ENCODE peak calls at places on chromosomes 11 and 22, in five cellular contexts. K is GM23338, E is ovary, N is pancreas, T is thyroid gland. R is an unnamed sample.

GRCh38 chr11:46294365-46295309 is 17.2 kb downstream of the CREB3L1 start:
- DNase-seq in E (peak; percentile 57), K (peak; percentile 92), N (no peak), T (no peak), R (peak; percentile 89)

GRCh38 chr11:390175-390574 is 3.8 kb upstream of the PKP3 start:
- DNase-seq in E (no peak), N (no peak), K (peak; percentile 88), T (no peak), R (no peak)

GRCh38 chr11:61950035-61950547 is at the start of gene BEST1:
- DNase-seq in K (no peak), T (no peak), N (no peak), E (peak; percentile 29), R (no peak)

GRCh38 chr11:92211576-92212167 is 12.9 kb upstream of the FAT3 start:
- DNase-seq in E (peak; percentile 18), K (peak; percentile 63), N (no peak), T (no peak), R (peak; percentile 43)

GRCh38 chr22:32202161-32202538 is 2.7 kb downstream of the RFPL2 start:
- DNase-seq in N (no peak), T (no peak), E (no peak), K (no peak), R (no peak)

GRCh38 chr22:39915295-39915726 is 14.4 kb downstream of the GRAP2 start:
- DNase-seq in N (no peak), K (no peak), T (peak; percentile 86), E (no peak), R (no peak)

GRCh38 chr22:24224468-24224867 is 20.4 kb downstream of the GGT5 start:
- DNase-seq in E (no peak), T (no peak), K (no peak), N (no peak), R (no peak)

GRCh38 chr22:37122598-37123180 is 13.2 kb upstream of the TMPRSS6 start:
- DNase-seq in T (peak; percentile 73), K (no peak), N (no peak), E (no peak), R (no peak)

GRCh38 chr11:107490836-107491235 is 33.2 kb upstream of the CWF19L2 start:
- DNase-seq in E (no peak), N (no peak), K (no peak), T (no peak), R (no peak)

GRCh38 chr22:41418717-41419116 is 27.9 kb downstream of the TOB2 start:
- DNase-seq in E (no peak), N (no peak), K (no peak), T (no peak), R (no peak)

GRCh38 chr11:69578167-69578566 is 62.8 kb upstream of the CCND1 start:
- DNase-seq in T (no peak), E (no peak), K (no peak), N (no peak), R (no peak)

GRCh38 chr22:49243335-49243734 is 584.3 kb downstream of the BRD1 start:
- DNase-seq in N (no peak), T (no peak), E (no peak), K (no peak), R (no peak)

GRCh38 chr11:122811721-122812120 is 26.6 kb upstream of the CRTAM start:
- DNase-seq in T (no peak), E (no peak), N (no peak), K (no peak), R (no peak)

GRCh38 chr11:22459053-22459452 is 120.9 kb downstream of the SLC17A6 start:
- DNase-seq in E (no peak), T (no peak), K (no peak), N (no peak), R (no peak)

GRCh38 chr11:63813035-63813562 is at the start of gene SPINDOC:
- DNase-seq in E (peak; percentile 79), N (peak; percentile 66), K (peak; percentile 82), T (peak; percentile 79), R (peak; percentile 63)

GRCh38 chr11:88704505-88704904 is 361.3 kb downstream of the GRM5 start:
- DNase-seq in T (no peak), K (peak; percentile 43), E (no peak), N (no peak), R (no peak)

GRCh38 chr22:40463017-40463631 is 92.7 kb downstream of the SGSM3 start:
- DNase-seq in E (no peak), N (no peak), K (no peak), T (no peak), R (no peak)

GRCh38 chr11:2445107-2445947 is 519 bp downstream of the KCNQ1 start:
- DNase-seq in T (peak; percentile 52), K (peak; percentile 47), E (no peak), N (no peak), R (no peak)

GRCh38 chr11:122115520-122116343 is at the start of gene BLID:
- DNase-seq in N (no peak), K (peak; percentile 88), T (peak; percentile 66), E (peak; percentile 45), R (peak; percentile 42)

GRCh38 chr11:73612601-73613137 is 14.8 kb upstream of the FAM168A start:
- DNase-seq in K (no peak), N (no peak), T (no peak), E (no peak), R (no peak)

GRCh38 chr11:75402002-75402773 is 2.9 kb downstream of the RPS3 start:
- DNase-seq in N (no peak), K (no peak), T (no peak), E (no peak), R (no peak)
- H3K4me3 ChIP-seq in N (no peak overlapping the region), K (peak overlapping the region; percentile 88), T (no peak overlapping the region), E (no peak overlapping the region), R (no peak overlapping the region)

DNA sequence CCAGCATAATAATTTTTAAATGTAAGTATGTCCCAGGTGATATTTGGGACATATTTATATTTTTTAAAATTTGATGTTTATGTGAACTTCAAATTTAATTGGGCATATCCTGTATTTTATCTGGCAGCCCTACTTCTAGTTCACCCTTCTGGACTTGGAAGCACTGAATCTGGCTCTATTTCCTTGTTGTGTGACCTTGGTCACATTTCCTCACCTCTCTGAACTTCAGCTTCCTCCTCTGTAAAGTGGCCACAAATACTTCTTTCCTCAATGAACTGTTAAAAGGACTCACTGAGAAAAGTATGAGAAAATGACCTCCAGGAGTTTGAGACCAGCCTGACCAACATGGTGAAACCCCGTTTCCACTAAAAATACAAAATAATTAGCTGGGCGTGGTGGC is 8.1 kb upstream of the RNF185 start:
- DNase-seq in N (no peak), K (no peak), E (no peak), T (no peak), R (no peak)
- TF ChIP-seq CTCF in N (no peak), K (no peak), E (no peak), T (no peak), R (no peak)

DNA sequence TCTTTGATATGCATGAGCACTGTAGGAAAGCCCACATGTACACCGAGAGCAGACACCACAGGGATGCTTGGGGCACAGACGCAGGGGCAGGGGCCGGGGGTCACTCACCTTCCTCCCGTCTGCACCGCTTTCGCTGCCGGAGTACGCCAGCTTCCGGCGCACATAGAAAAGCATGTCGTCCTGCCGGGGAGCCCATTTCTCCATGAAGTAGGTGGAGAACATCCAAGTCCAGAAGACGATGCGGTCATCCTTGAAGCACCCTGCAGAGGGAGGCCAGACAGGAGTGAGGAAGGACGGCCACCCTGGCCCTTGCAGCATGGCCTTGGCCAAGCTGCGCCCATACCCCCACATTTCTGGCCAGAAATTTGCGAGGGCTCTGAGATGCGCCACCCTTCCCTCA is 28.8 kb downstream of the KIAA0930 start:
- DNase-seq in E (no peak), T (no peak), K (no peak), N (no peak), R (no peak)
- H3K4me3 ChIP-seq in E (peak overlapping the region; percentile 21), T (no peak overlapping the region), K (no peak overlapping the region), N (no peak overlapping the region), R (peak overlapping the region; percentile 56)

GRCh38 chr11:12975149-12975548 is 34.0 kb upstream of the RASSF10 start:
- DNase-seq in E (no peak), K (no peak), N (no peak), T (no peak), R (no peak)

GRCh38 chr11:12968101-12968500 is 41.0 kb upstream of the RASSF10 start:
- DNase-seq in T (no peak), K (no peak), E (no peak), N (no peak), R (no peak)

GRCh38 chr11:12971955-12972354 is 37.2 kb upstream of the RASSF10 start:
- DNase-seq in E (no peak), T (no peak), K (no peak), N (no peak), R (no peak)

GRCh38 chr11:12968836-12969235 is 40.3 kb upstream of the RASSF10 start:
- DNase-seq in E (no peak), T (peak; percentile 7), N (no peak), K (no peak), R (no peak)

DNA sequence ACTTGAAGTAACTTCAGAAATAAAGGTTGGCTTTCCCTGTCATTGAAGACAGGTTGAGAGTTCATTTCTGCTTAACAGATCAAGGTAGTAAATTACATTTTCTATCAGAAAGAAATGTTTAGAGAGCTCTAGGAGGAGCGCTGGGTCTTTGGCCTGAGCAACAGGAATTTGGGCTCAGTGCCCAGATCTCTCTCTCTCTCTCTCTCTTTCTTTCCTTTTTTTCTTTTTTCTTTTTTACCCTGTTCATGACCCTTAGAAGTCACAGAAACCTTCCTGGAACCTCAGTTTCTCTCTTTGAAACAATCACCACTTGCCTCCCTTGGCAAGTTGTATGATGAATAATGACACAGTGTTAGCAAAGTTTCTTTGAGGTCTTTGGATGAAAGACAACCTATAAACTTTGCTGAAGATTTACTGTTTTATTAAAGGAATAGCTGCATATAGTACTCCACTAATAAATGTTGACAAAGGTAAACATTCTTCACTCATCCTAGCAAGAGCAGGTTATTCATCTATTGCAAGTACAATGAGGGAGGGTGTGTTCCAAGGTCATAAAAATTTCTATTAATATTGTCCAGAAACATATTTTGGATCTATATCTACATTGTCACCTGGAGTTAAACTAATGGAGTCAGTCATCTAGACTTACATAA is 35.5 kb upstream of the RASSF10 start:
- DNase-seq in T (peak; percentile 45), E (no peak), K (no peak), N (no peak), R (no peak)
- TF ChIP-seq CTCF in T (peak; percentile 37), E (no peak), K (no peak), N (no peak), R (no peak)

GRCh38 chr11:125110506-125110905 is 920 bp downstream of the TMEM218 start:
- DNase-seq in N (no peak), E (no peak), K (peak; percentile 27), T (no peak), R (no peak)
- H3K4me3 ChIP-seq in N (peak overlapping the region; percentile 16), E (peak overlapping the region; percentile 73), K (peak overlapping the region; percentile 78), T (no peak overlapping the region), R (peak overlapping the region; percentile 75)

DNA sequence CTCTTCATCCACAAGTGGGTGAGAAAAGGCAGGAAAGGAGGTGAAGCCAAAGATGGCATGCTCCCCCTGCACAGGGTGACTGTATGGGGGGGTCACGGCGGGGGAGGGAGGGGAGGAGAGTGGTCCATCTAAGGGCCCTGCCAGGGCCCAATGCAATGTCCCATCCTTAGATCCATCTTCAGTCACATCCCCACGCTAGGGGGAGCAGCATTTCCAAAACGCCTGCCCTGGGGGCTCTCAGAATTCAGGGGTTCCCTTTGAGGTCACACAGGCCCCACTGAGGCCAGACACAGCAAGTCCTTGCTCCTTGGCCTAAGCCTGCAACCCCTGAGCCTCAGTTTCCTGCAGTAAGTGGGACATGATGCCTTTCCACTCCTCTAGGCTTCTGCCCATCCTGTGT is 52.4 kb downstream of the RTN4R start:
- DNase-seq in E (no peak), T (no peak), N (no peak), K (no peak), R (no peak)
- TF ChIP-seq CTCF in E (no peak), T (no peak), N (no peak), K (peak; percentile 34), R (no peak)

R was measured in fibroblast of villous mesenchyme.